ENCODE peak calls at places on chromosomes 13 and 19, in six cellular contexts. J is spleen, V is stomach, U is testis, D is lower leg skin, S is GM12892. G is an unnamed sample.

GRCh38 chr13:40982772-40983171 is 36.3 kb downstream of the ELF1 start:
- DNase-seq in J (no peak), V (no peak), U (peak; percentile 48), D (peak; percentile 62), S (no peak), G (no peak)

GRCh38 chr19:9808855-9809646 is 9.8 kb downstream of the FBXL12 start:
- DNase-seq in J (no peak), V (no peak), U (no peak), D (no peak), S (no peak), G (no peak)

GRCh38 chr13:112972867-112973576 is 4.0 kb downstream of the MCF2L start:
- DNase-seq in J (peak; percentile 64), V (peak; percentile 53), U (no peak), D (no peak), S (no peak), G (no peak)

GRCh38 chr13:29573190-29573589 is 22.3 kb downstream of the SLC7A1 start:
- DNase-seq in J (no peak), V (peak; percentile 53), U (peak; percentile 71), D (peak; percentile 72), S (no peak), G (peak; percentile 22)

GRCh38 chr13:41457589-41458186 is 338 bp downstream of the RGCC start:
- DNase-seq in J (peak; percentile 86), V (no peak), U (no peak), D (no peak), S (peak; percentile 42), G (peak; percentile 46)

GRCh38 chr13:97879646-97880297 is 73.7 kb upstream of the IPO5 start:
- DNase-seq in J (no peak), V (no peak), U (no peak), D (no peak), S (no peak), G (no peak)

GRCh38 chr13:50979187-50979586 is 69.6 kb downstream of the RNASEH2B start:
- DNase-seq in J (no peak), V (no peak), U (no peak), D (no peak), S (no peak), G (no peak)

GRCh38 chr19:41939861-41940442 is 11.7 kb upstream of the ERFL start:
- DNase-seq in J (peak; percentile 86), V (peak; percentile 43), U (peak; percentile 21), D (no peak), S (peak; percentile 76), G (peak; percentile 80)

GRCh38 chr13:95530178-95530577 is 22.3 kb upstream of the CLDN10 start:
- DNase-seq in J (no peak), V (no peak), U (no peak), D (no peak), S (no peak), G (no peak)

GRCh38 chr19:37572203-37572602 is 22.4 kb downstream of the ZNF571 start:
- DNase-seq in J (no peak), V (no peak), U (no peak), D (no peak), S (no peak), G (no peak)

GRCh38 chr13:91652389-91652788 is 254.0 kb downstream of the GPC5 start:
- DNase-seq in J (no peak), V (no peak), U (no peak), D (no peak), S (no peak), G (no peak)

GRCh38 chr19:10142701-10143375 is 23.1 kb upstream of the EIF3G start:
- DNase-seq in J (peak; percentile 83), V (no peak), U (no peak), D (no peak), S (no peak), G (no peak)

GRCh38 chr19:11338164-11338563 is 1.3 kb downstream of the RAB3D start:
- DNase-seq in J (no peak), V (no peak), U (no peak), D (no peak), S (no peak), G (no peak)

GRCh38 chr19:18110833-18111232 is 13.3 kb downstream of the MAST3 start:
- DNase-seq in J (no peak), V (peak; percentile 64), U (no peak), D (no peak), S (no peak), G (no peak)
- TF ChIP-seq POLR2A in J (no peak), V (no peak), U (no peak), D (no peak), S (no peak), G (no peak)

DNA sequence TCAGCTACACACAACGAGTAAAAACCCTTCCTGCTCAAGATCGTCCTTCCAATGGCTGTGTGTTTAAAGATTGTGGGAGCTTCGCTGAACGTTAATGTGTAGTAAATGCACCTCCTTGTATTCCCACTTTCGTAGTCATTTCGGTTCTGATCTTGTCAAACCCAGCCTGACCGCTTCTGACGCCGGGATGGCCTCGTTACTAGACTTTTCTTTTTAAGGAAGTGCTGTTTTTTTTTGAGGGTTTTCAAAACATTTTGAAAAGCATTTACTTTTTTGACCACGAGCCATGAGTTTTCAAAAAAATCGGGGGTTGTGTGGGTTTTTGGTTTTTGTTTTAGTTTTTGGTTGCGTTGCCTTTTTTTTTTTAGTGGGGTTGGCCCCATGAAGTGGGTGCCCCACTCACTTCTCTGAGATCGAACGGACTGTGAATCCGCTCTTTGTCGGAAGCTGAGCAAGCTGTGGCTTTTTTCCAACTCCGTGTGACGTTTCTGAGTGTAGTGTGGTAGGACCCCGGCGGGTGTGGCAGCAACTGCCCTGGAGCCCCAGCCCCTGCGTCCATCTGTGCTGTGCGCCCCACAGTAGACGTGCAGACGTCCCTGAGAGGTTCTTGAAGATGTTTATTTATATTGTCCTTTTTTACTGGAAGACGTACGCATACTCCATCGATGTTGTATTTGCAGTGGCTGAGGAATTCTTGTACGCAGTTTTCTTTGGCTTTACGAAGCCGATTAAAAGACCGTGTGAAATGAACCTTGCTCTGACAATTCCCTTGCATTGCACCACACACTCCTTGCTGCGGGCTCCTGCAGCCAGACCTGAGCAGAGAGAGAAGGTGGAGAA is 2.7 kb upstream of the FAM174C start:
- DNase-seq in J (no peak), V (no peak), U (no peak), D (no peak), S (no peak), G (no peak)
- TF ChIP-seq POLR2A in J (no peak), V (no peak), U (no peak), D (no peak), S (no peak), G (no peak)

DNA sequence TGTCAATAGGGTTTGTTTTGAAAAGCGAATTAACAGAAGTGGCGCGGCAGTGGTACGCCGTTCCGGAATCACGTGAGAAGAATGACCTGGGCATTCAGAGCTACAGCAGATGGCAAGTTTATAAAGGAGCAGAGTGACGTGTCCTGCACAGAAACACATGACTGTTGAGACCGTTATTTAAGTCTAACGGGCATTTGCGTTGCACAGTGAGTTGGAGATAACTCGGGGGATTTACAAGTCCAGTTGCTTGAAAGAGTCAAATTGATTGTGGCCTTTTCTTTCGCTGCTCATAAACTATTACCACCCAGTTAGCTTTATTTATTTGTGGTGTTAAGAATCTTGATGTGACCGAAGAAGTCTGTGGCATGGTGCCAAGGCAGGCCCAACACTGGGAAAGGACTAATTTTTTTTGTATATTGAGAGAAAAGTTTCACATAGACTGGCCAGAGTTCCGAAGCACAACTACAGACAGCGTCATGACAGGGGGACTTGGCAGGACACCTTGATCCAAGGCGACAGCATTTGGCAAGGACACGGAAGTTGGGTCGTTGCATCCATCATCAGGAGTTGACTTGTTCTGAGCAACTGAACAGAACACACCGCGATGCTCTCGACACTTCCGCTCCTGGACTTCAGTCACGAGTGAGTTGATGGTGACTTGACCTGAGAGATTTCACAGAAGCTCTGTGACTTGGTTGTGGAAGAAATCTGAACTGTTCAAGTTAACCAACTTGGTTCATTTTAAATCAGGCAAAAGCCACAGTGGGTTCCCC is 12.0 kb upstream of the PTOV1 start:
- DNase-seq in J (no peak), V (no peak), U (no peak), D (no peak), S (no peak), G (no peak)
- TF ChIP-seq POLR2A in J (no peak), V (no peak), U (no peak), D (no peak), S (no peak), G (peak; percentile 16)

GRCh38 chr19:588093-588742 is 1.5 kb upstream of the HCN2 start:
- DNase-seq in J (no peak), V (peak; percentile 70), U (peak; percentile 88), D (peak; percentile 59), S (peak; percentile 61), G (peak; percentile 62)
- TF ChIP-seq POLR2A in J (no peak), V (no peak), U (no peak), D (no peak), S (no peak), G (no peak)

GRCh38 chr19:53545271-53546065 is 7.5 kb downstream of the ZNF331 start:
- DNase-seq in J (no peak), V (no peak), U (no peak), D (no peak), S (no peak), G (no peak)
- TF ChIP-seq POLR2A in J (no peak), V (no peak), U (no peak), D (no peak), S (no peak), G (no peak)